ENCODE peak calls at places on chromosomes 16 and 17, in nine cellular contexts. N is heart left ventricle, O is GM23248, U is GM23338, F is AG09309, V is fibroblast of mammary gland, H is upper lobe of right lung, E is neural progenitor cell, R is HL-60. J is an unnamed sample.

GRCh38 chr17:82204831-82205719 is 7.6 kb downstream of the CCDC57 start:
- DNase-seq in O (peak), R (peak), V (peak), N (no peak), F (no peak), E (no peak), U (no peak), H (no peak), J (no peak)

GRCh38 chr17:11539637-11540036 is 58.6 kb upstream of the DNAH9 start:
- DNase-seq in N (no peak), E (no peak), V (no peak), F (no peak), U (no peak), H (no peak), R (no peak), O (no peak), J (no peak)

GRCh38 chr17:79788455-79788854 is 8.4 kb downstream of the CBX8 start:
- DNase-seq in V (no peak), N (no peak), H (peak), R (no peak), F (no peak), U (no peak), O (no peak), E (no peak), J (no peak)

GRCh38 chr17:56976941-56977570 is 875 bp upstream of the SCPEP1 start:
- DNase-seq in V (no peak), E (no peak), O (peak), R (no peak), N (no peak), U (no peak), H (no peak), F (no peak), J (no peak)

GRCh38 chr16:75555213-75555706 is 792 bp downstream of the TMEM231 start:
- DNase-seq in V (peak), E (peak), H (peak), O (peak), R (no peak), N (peak), F (peak), U (peak), J (peak)

GRCh38 chr17:38874505-38875419 is 4.9 kb downstream of the LASP1 start:
- DNase-seq in V (no peak), E (no peak), U (no peak), O (peak), F (no peak), N (no peak), R (no peak), H (no peak), J (no peak)

GRCh38 chr16:19114359-19115147 is 789 bp downstream of the ITPRIPL2 start:
- DNase-seq in U (peak), N (peak), H (peak), V (peak), F (no peak), R (no peak), O (peak), E (peak), J (peak)

GRCh38 chr17:77423589-77424451 is 283.1 kb downstream of the SEC14L1 start:
- DNase-seq in F (peak), R (no peak), E (no peak), O (peak), N (peak), H (no peak), U (no peak), V (peak), J (peak)

GRCh38 chr17:59493867-59494266 is 71.5 kb upstream of the DHX40 start:
- DNase-seq in V (no peak), O (no peak), F (no peak), N (no peak), U (peak), H (no peak), R (no peak), E (peak), J (no peak)

GRCh38 chr16:50396770-50397525 is 28.2 kb upstream of the BRD7 start:
- DNase-seq in N (no peak), F (no peak), H (no peak), R (no peak), E (no peak), O (peak), V (peak), U (no peak), J (no peak)

GRCh38 chr16:30011505-30012480 is 966 bp upstream of the DOC2A start:
- DNase-seq in O (peak), R (no peak), H (no peak), V (no peak), E (peak), N (no peak), F (no peak), U (peak), J (no peak)

GRCh38 chr16:15807603-15808009 is 49.2 kb downstream of the MYH11 start:
- DNase-seq in V (no peak), N (peak), H (no peak), F (no peak), E (peak), R (no peak), U (peak), O (no peak), J (no peak)

GRCh38 chr16:76059186-76059585 is 218.0 kb upstream of the CNTNAP4 start:
- DNase-seq in R (no peak), E (no peak), U (no peak), F (no peak), V (peak), N (no peak), O (no peak), H (no peak), J (no peak)

GRCh38 chr17:58402047-58402446 is 15.3 kb downstream of the RNF43 start:
- DNase-seq in O (peak), V (no peak), H (no peak), N (no peak), F (no peak), E (no peak), R (no peak), U (no peak), J (no peak)

GRCh38 chr16:58306327-58306726 is 11.5 kb upstream of the PRSS54 start:
- DNase-seq in E (no peak), U (peak), F (no peak), V (peak), O (peak), R (peak), H (no peak), N (no peak), J (no peak)

GRCh38 chr16:47694543-47694942 is 233.4 kb downstream of the PHKB start:
- DNase-seq in O (no peak), N (no peak), F (no peak), V (no peak), E (peak), H (no peak), U (peak), R (no peak), J (no peak)

GRCh38 chr16:87850009-87851006 is 19.0 kb downstream of the SLC7A5 start:
- DNase-seq in R (peak), E (peak), U (peak), N (peak), H (peak), F (no peak), V (peak), O (peak), J (peak)

GRCh38 chr17:72590882-72591499 is 470.2 kb downstream of the SOX9 start:
- DNase-seq in H (no peak), E (no peak), N (no peak), V (no peak), F (no peak), R (no peak), U (no peak), O (peak), J (no peak)
- H3K4me3 ChIP-seq in H (peak), E (peak), N (no peak), V (peak), F (peak), R (no peak), U (peak), O (peak), J (peak)

DNA sequence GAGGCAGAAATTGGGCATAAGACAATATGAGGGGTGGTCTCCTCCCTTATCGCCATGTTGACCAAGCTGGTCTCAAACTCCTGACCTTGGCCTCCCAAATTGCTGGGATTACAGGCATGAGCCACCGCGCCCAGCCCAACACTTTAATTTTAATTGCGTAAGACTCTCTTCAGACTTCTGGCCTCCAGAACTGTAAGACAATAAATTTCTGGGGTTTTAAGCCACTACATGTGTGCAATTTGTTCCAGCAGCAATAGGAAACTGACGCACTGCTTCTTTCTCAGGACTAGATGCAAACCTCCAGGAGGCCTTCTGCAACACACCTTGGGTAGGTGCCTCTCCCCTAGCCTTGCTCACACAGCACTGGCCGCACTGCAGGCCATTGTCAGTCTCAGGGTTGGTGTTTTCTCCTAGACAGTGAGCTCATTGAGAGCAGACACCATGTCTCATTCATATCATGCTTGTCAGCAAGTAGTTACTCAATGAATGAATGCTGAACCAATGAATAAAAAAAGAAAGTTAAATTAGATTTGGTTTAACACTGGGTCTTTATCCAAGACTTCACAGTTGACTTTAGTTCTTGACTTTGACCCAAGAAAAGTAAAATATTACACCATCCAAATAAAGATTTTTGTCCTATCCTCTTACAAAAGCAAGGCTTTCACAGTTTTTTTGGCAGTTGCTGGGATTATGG is 5.5 kb upstream of the ACSF2 start:
- DNase-seq in V (peak), H (no peak), E (no peak), U (no peak), O (peak), F (peak), R (no peak), N (no peak), J (no peak)
- H3K4me3 ChIP-seq in V (no peak), H (no peak), E (no peak), U (no peak), O (peak), F (no peak), R (no peak), N (no peak), J (no peak)

GRCh38 chr16:55370762-55371482 is 46.9 kb downstream of the IRX6 start:
- DNase-seq in N (peak), O (peak), R (peak), F (peak), U (peak), V (peak), E (peak), H (peak), J (no peak)
- H3K4me3 ChIP-seq in N (no peak), O (peak), R (no peak), F (peak), U (peak), V (no peak), E (peak), H (no peak), J (no peak)

GRCh38 chr17:21537302-21537701 is 155.0 kb upstream of the KCNJ18 start:
- DNase-seq in N (no peak), F (no peak), E (no peak), H (no peak), V (no peak), U (no peak), R (no peak), O (peak), J (no peak)

GRCh38 chr17:21535686-21536085 is 156.6 kb upstream of the KCNJ18 start:
- DNase-seq in N (no peak), R (no peak), F (no peak), O (no peak), E (no peak), V (no peak), U (no peak), H (no peak), J (no peak)

GRCh38 chr17:21539146-21539545 is 153.2 kb upstream of the KCNJ18 start:
- DNase-seq in R (no peak), E (no peak), N (no peak), H (no peak), V (peak), O (peak), U (no peak), F (no peak), J (no peak)

GRCh38 chr17:21540502-21540901 is 151.8 kb upstream of the KCNJ18 start:
- DNase-seq in E (no peak), N (no peak), H (no peak), O (no peak), R (no peak), F (no peak), V (no peak), U (no peak), J (no peak)

DNA sequence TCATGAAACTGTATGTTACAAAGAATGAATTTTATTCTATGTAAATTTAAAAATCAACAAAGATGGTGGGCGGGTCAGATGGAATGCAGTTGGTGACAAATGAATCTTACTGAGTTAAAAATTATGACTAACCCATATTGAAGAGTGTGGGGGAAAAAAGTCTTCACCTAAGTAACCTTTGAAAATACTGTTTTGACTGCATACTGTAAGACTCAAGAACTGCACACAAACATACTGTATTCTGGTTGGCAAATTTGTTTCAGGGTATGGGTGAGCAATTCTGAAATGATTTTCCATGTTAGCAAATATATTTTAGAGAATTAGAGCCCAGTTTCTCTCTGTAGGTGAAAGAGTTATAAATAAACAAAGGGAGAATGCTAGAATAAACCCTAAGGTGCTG is 153.7 kb upstream of the KCNJ18 start:
- DNase-seq in E (no peak), H (no peak), R (no peak), N (no peak), V (no peak), U (no peak), F (no peak), O (no peak), J (no peak)
- H3K4me3 ChIP-seq in E (no peak), H (no peak), R (no peak), N (no peak), V (no peak), U (no peak), F (no peak), O (no peak), J (no peak)

GRCh38 chr17:2795412-2796163 is 650 bp upstream of the RAP1GAP2 start:
- DNase-seq in V (no peak), N (no peak), O (no peak), U (no peak), R (no peak), E (no peak), F (no peak), H (no peak), J (no peak)
- H3K4me3 ChIP-seq in V (no peak), N (no peak), O (no peak), U (no peak), R (peak), E (no peak), F (no peak), H (peak), J (no peak)

GRCh38 chr17:31562447-31562846 is 171.0 kb downstream of the RAB11FIP4 start:
- DNase-seq in R (no peak), N (no peak), O (no peak), H (no peak), F (no peak), U (no peak), E (peak), V (no peak), J (no peak)
- H3K4me3 ChIP-seq in R (no peak), N (no peak), O (peak), H (no peak), F (peak), U (no peak), E (no peak), V (no peak), J (no peak)

GRCh38 chr17:19316756-19317358 is 45.7 kb downstream of the B9D1 start:
- DNase-seq in N (no peak), H (no peak), V (no peak), E (no peak), O (no peak), R (no peak), F (no peak), U (no peak), J (no peak)
- H3K4me3 ChIP-seq in N (no peak), H (no peak), V (no peak), E (no peak), O (no peak), R (no peak), F (no peak), U (no peak), J (no peak)

J was measured in mucosa of descending colon.